ENCODE peak calls at places on chromosomes 2 and 18, in five cellular contexts. One of them, this sample, is unnamed.

GRCh38 chr2:36567711-36568408 is 30.1 kb downstream of the FEZ2 start:
- DNase-seq in stimulated activated CD8-positive, alpha-beta memory T cell treated with anti-CD3 and anti-CD28 coated beads, Interleukin-4, amount 100 ng/mL, for 4 hours: no peak
- DNase-seq in left ventricle myocardium superior: no peak
- DNase-seq in NCI-H1092: no peak
- DNase-seq in IMR-90: no peak
- DNase-seq in this sample: peak; percentile 70

GRCh38 chr2:117967981-117968723 is 45.7 kb downstream of the CCDC93 start:
- DNase-seq in stimulated activated CD8-positive, alpha-beta memory T cell treated with anti-CD3 and anti-CD28 coated beads, Interleukin-4, amount 100 ng/mL, for 4 hours: no peak
- DNase-seq in left ventricle myocardium superior: no peak
- DNase-seq in NCI-H1092: no peak
- DNase-seq in IMR-90: no peak
- DNase-seq in this sample: no peak

GRCh38 chr2:177714704-177715103 is 322.1 kb downstream of the AGPS start:
- DNase-seq in stimulated activated CD8-positive, alpha-beta memory T cell treated with anti-CD3 and anti-CD28 coated beads, Interleukin-4, amount 100 ng/mL, for 4 hours: no peak
- DNase-seq in left ventricle myocardium superior: no peak
- DNase-seq in NCI-H1092: no peak
- DNase-seq in IMR-90: no peak
- DNase-seq in this sample: no peak

GRCh38 chr2:205375453-205375852 is 306.8 kb upstream of the NRP2 start:
- DNase-seq in stimulated activated CD8-positive, alpha-beta memory T cell treated with anti-CD3 and anti-CD28 coated beads, Interleukin-4, amount 100 ng/mL, for 4 hours: no peak
- DNase-seq in left ventricle myocardium superior: no peak
- DNase-seq in NCI-H1092: no peak
- DNase-seq in IMR-90: no peak
- DNase-seq in this sample: no peak

GRCh38 chr18:26406854-26407517 is 141.4 kb downstream of the KCTD1 start:
- DNase-seq in stimulated activated CD8-positive, alpha-beta memory T cell treated with anti-CD3 and anti-CD28 coated beads, Interleukin-4, amount 100 ng/mL, for 4 hours: no peak
- DNase-seq in left ventricle myocardium superior: no peak
- DNase-seq in NCI-H1092: no peak
- DNase-seq in IMR-90: no peak
- DNase-seq in this sample: peak; percentile 13

GRCh38 chr2:180707175-180707866 is 273.1 kb upstream of the UBE2E3 start:
- DNase-seq in stimulated activated CD8-positive, alpha-beta memory T cell treated with anti-CD3 and anti-CD28 coated beads, Interleukin-4, amount 100 ng/mL, for 4 hours: no peak
- DNase-seq in left ventricle myocardium superior: no peak
- DNase-seq in NCI-H1092: no peak
- DNase-seq in IMR-90: no peak
- DNase-seq in this sample: no peak

GRCh38 chr18:63844254-63844653 is 43.3 kb upstream of the SERPINB2 start:
- DNase-seq in stimulated activated CD8-positive, alpha-beta memory T cell treated with anti-CD3 and anti-CD28 coated beads, Interleukin-4, amount 100 ng/mL, for 4 hours: no peak
- DNase-seq in left ventricle myocardium superior: no peak
- DNase-seq in NCI-H1092: peak; percentile 35
- DNase-seq in IMR-90: peak; percentile 67
- DNase-seq in this sample: peak; percentile 64

GRCh38 chr2:226796012-226796839 is 3.4 kb downstream of the IRS1 start:
- DNase-seq in stimulated activated CD8-positive, alpha-beta memory T cell treated with anti-CD3 and anti-CD28 coated beads, Interleukin-4, amount 100 ng/mL, for 4 hours: no peak
- DNase-seq in left ventricle myocardium superior: peak; percentile 45
- DNase-seq in NCI-H1092: no peak
- DNase-seq in IMR-90: peak; percentile 14
- DNase-seq in this sample: no peak

GRCh38 chr18:10776493-10776892 is 250.7 kb downstream of the NAPG start:
- DNase-seq in stimulated activated CD8-positive, alpha-beta memory T cell treated with anti-CD3 and anti-CD28 coated beads, Interleukin-4, amount 100 ng/mL, for 4 hours: no peak
- DNase-seq in left ventricle myocardium superior: peak; percentile 46
- DNase-seq in NCI-H1092: no peak
- DNase-seq in IMR-90: no peak
- DNase-seq in this sample: no peak

This sample was measured in M059J.